ENCODE peak calls at places on chromosomes 5 and 9, in six cellular contexts. P, L, Q, N, X and C are unnamed samples.

GRCh38 chr5:68365894-68366293 is 150.3 kb downstream of the PIK3R1 start:
- DNase-seq in Q (no peak), X (no peak), L (no peak), P (no peak), N (no peak), C (no peak)

GRCh38 chr5:68345595-68345994 is 130.0 kb downstream of the PIK3R1 start:
- DNase-seq in Q (no peak), N (no peak), X (no peak), P (no peak), L (no peak), C (no peak)

GRCh38 chr5:92917044-92917443 is 664.0 kb downstream of the NR2F1-AS1 start:
- DNase-seq in Q (no peak), P (no peak), L (peak; percentile 31), X (peak; percentile 15), N (no peak), C (no peak)

GRCh38 chr5:15385037-15385436 is 114.9 kb upstream of the FBXL7 start:
- DNase-seq in N (no peak), X (no peak), Q (no peak), L (no peak), P (no peak), C (no peak)

GRCh38 chr9:82682431-82682830 is 380.5 kb downstream of the RASEF start:
- DNase-seq in P (no peak), L (no peak), N (no peak), X (no peak), Q (no peak), C (no peak)

GRCh38 chr9:32930486-32930885 is 70.9 kb downstream of the APTX start:
- DNase-seq in Q (no peak), L (no peak), P (no peak), X (peak; percentile 74), N (no peak), C (no peak)

GRCh38 chr9:79623799-79624721 is 52.3 kb downstream of the TLE4 start:
- DNase-seq in Q (no peak), N (peak; percentile 18), L (no peak), X (no peak), P (peak; percentile 65), C (no peak)

GRCh38 chr9:110427497-110428104 is 89.9 kb upstream of the TXNDC8 start:
- DNase-seq in N (peak; percentile 52), P (peak; percentile 71), X (peak; percentile 48), L (peak; percentile 28), Q (peak; percentile 79), C (peak; percentile 29)

GRCh38 chr5:56815657-56816545 is 552 bp downstream of the MAP3K1 start:
- DNase-seq in N (peak; percentile 50), L (peak; percentile 32), P (peak; percentile 43), X (no peak), Q (peak; percentile 72), C (peak; percentile 43)

GRCh38 chr9:131875828-131876485 is 136.1 kb upstream of the RAPGEF1 start:
- DNase-seq in N (no peak), X (no peak), Q (no peak), P (no peak), L (peak; percentile 57), C (no peak)

GRCh38 chr5:164052536-164053090 is 547.2 kb downstream of the MAT2B start:
- DNase-seq in X (no peak), N (peak; percentile 49), Q (no peak), P (no peak), L (peak; percentile 87), C (no peak)

GRCh38 chr5:176486189-176486757 is 38.1 kb downstream of the FAF2 start:
- DNase-seq in P (peak; percentile 16), N (no peak), X (no peak), L (no peak), Q (no peak), C (no peak)

GRCh38 chr9:131677445-131678180 is 62.3 kb downstream of the RAPGEF1 start:
- DNase-seq in N (peak; percentile 85), X (peak; percentile 40), P (no peak), Q (no peak), L (peak; percentile 83), C (no peak)

GRCh38 chr9:98867434-98868168 is 60.1 kb downstream of the GALNT12 start:
- DNase-seq in X (no peak), Q (no peak), P (peak; percentile 49), N (peak; percentile 88), L (peak; percentile 92), C (no peak)

GRCh38 chr5:80239680-80240367 is 16.0 kb downstream of the SERINC5 start:
- DNase-seq in L (peak; percentile 64), X (no peak), P (no peak), N (no peak), Q (no peak), C (no peak)

GRCh38 chr5:138352722-138353549 is 451 bp downstream of the KDM3B start:
- DNase-seq in N (peak; percentile 74), X (peak; percentile 71), Q (peak; percentile 79), P (peak; percentile 82), L (peak; percentile 47), C (peak; percentile 63)

GRCh38 chr5:157603333-157604190 is 28.0 kb upstream of the ADAM19 start:
- DNase-seq in X (no peak), L (peak; percentile 93), N (peak; percentile 63), Q (no peak), P (no peak), C (no peak)

GRCh38 chr9:2985343-2985742 is 141.4 kb upstream of the PUM3 start:
- DNase-seq in P (no peak), Q (no peak), X (no peak), L (no peak), N (no peak), C (no peak)

GRCh38 chr5:120207139-120207538 is 257.0 kb upstream of the PRR16 start:
- DNase-seq in L (peak; percentile 25), P (no peak), N (peak; percentile 30), Q (no peak), X (no peak), C (no peak)

GRCh38 chr5:137836997-137837396 is 30.7 kb upstream of the MYOT start:
- DNase-seq in Q (no peak), P (no peak), N (no peak), X (no peak), L (peak; percentile 1), C (no peak)

GRCh38 chr9:84862786-84863185 is 193.3 kb downstream of the NTRK2 start:
- DNase-seq in X (no peak), L (no peak), P (peak; percentile 74), Q (peak; percentile 66), N (peak; percentile 67), C (no peak)

GRCh38 chr9:1018121-1018520 is 32.0 kb upstream of the DMRT2 start:
- DNase-seq in X (peak; percentile 57), Q (peak; percentile 65), N (no peak), P (peak; percentile 75), L (no peak), C (no peak)

GRCh38 chr5:160174290-160174689 is 55.0 kb upstream of the FABP6 start:
- DNase-seq in Q (no peak), L (no peak), P (no peak), X (no peak), N (no peak), C (no peak)

DNA sequence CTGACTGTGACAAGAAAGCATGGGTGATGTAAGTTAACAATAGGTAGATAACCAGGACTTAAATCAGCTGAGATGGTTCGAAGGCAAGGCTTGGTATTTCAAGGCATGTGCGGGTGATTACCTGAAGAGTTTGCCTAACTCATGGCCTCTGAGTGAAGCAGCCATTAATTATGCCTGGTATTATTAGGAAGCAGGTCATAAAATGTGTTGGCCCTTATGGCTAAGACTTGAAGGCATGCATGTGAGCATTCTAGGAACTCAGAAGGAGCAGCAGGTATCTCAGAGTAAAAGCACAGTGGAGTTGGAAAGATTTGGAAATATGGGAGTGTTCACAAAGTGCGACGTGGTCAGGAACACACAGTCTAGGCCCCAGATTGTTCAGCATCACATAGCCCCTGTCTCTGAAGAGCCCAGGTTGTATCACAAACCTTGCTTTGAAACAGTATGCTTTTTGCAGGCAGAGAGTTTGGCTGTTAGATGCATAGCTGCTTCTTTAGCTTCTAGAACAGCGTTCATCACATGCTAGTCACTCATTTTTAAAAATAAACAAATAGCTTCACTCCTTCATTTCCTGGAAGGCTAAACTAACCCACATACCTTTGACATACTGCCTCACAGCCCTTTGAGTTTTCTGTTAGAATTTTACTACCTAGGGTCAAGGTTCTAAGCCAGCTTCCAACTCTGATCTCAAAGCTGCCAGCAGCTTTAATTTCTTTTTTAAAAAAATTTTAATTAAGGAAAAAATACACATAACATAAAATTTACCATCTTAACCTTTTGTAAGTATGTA is 2.1 kb downstream of the HEXB start:
- DNase-seq in N (peak; percentile 34), L (peak; percentile 67), X (peak; percentile 89), Q (no peak), P (no peak), C (no peak)
- H3K4me3 ChIP-seq in N (no peak overlapping the region), L (no peak overlapping the region), X (no peak overlapping the region), Q (no peak overlapping the region), P (no peak overlapping the region), C (no peak overlapping the region)

DNA sequence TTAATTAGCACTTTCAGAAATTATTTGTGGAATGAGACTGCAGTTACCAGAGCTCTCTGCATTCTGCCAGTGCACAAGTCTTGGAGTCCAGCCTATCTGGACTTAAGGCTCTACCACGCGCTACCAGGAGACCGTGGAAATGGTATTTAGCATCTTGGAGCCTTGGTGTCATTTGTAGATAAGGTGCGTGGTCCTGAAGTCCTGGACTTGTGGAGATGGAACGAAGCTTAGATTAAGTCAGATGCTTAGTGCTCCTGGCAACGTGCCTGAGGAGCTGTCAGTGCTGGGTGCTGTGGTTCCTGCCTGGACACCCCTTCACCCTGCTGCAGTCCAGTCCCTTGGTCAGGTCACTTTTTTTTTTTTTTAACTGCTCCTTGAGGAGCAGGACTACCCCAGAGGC is 59.7 kb downstream of the RCL1 start:
- DNase-seq in P (no peak), N (no peak), L (no peak), X (no peak), Q (no peak), C (no peak)
- H3K23ac ChIP-seq in P (no peak overlapping the region), N (no peak overlapping the region), L (no peak overlapping the region), X (no peak overlapping the region), Q (no peak overlapping the region), C (no peak overlapping the region)

DNA sequence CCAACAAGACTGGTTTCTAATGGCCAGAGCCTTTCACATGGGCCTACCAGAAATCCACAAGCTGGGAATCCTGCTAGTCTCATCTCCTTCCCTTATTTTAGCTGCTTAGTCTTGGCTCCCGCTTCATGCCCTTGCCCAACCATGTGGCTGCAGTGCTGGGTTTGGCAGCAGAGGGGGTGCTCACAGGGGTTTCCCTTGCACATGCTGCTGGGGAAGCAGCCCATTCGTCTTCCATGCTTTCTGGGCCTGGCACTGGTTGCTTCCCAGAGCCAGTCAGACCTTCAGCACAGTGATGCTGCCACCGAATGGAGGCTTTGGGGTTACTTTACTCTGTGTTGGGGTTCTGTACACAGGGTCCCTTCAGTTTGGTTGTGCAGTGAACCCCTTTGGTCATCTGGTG is 26.3 kb downstream of the SLC46A2 start:
- DNase-seq in Q (no peak), L (no peak), X (no peak), P (peak; percentile 26), N (no peak), C (no peak)
- H3K4me3 ChIP-seq in Q (no peak overlapping the region), L (no peak overlapping the region), X (no peak overlapping the region), P (no peak overlapping the region), N (no peak overlapping the region), C (no peak overlapping the region)

DNA sequence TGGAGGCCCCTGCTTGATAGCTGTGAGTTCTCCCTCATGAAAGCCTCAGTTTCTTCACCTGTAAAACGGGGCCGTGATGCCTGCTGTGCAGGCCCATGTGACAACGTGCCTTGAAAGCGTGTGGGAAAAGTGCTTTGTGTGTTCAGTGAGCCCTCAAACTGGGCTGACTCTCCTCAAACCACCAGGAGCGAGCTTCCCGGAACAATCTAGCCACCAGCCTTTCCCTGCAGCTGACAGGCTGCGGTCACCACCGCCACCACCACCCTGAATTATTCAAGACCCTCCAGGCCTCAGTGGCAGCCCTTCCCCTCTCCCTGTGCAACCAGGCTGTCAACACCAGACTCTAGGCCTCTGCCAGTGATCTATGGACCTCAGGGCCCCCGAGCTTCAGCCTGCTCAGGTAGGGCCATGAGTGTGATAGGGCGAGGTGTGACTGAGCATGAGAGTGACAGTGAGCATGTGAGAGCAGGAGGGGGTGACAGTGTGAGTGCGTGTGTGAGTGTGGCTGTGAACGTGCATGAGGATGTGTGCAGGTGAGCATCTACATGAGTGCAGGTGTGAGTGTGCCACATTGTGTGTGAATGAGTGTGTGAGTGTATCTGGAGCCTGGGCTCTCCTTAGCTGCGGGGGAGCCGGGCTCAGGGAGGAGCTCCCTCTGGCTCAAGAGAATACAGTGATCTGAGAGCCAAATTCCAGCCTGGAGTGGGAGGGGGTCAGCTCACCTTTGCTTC is 53.3 kb upstream of the PSD2 start:
- DNase-seq in P (peak; percentile 58), X (no peak), N (no peak), L (no peak), Q (no peak), C (no peak)
- H3K23ac ChIP-seq in P (no peak overlapping the region), X (no peak overlapping the region), N (no peak overlapping the region), L (no peak overlapping the region), Q (no peak overlapping the region), C (peak overlapping the region; percentile 37)